ENCODE peak calls at places on chromosomes 7 and 10, in five cellular contexts. O is PC-3, J is GM23338, Z is upper lobe of left lung, D is ascending aorta. A is an unnamed sample. For H3K36me3, the result is how much of the 10 kb centered on the place peaks cover.

GRCh38 chr7:51467384-51468017 is 150.9 kb upstream of the COBL start:
- DNase-seq in O (no peak), J (no peak), Z (no peak), D (no peak), A (no peak)

GRCh38 chr7:25922296-25922695 is 229.7 kb upstream of the NFE2L3 start:
- DNase-seq in O (peak), J (no peak), Z (no peak), D (no peak), A (no peak)

GRCh38 chr10:132515811-132516726 is 21.5 kb upstream of the INPP5A start:
- DNase-seq in O (no peak), J (no peak), Z (peak), D (no peak), A (no peak)

GRCh38 chr10:52951819-52952218 is 179.2 kb upstream of the MBL2 start:
- DNase-seq in O (peak), J (peak), Z (no peak), D (no peak), A (no peak)

GRCh38 chr10:128324058-128324457 is 197.8 kb upstream of the MKI67 start:
- DNase-seq in O (no peak), J (peak), Z (peak), D (no peak), A (no peak)

GRCh38 chr10:14507156-14507555 is 176.4 kb upstream of the FRMD4A start:
- DNase-seq in O (no peak), J (peak), Z (no peak), D (no peak), A (no peak)

GRCh38 chr7:4037308-4037707 is 644.8 kb upstream of the FOXK1 start:
- DNase-seq in O (no peak), J (no peak), Z (no peak), D (no peak), A (no peak)

GRCh38 chr10:110169586-110169985 is 37.8 kb upstream of the MXI1 start:
- DNase-seq in O (no peak), J (no peak), Z (no peak), D (no peak), A (no peak)

GRCh38 chr10:31134303-31134928 is 102.8 kb upstream of the ZNF438 start:
- DNase-seq in O (peak), J (peak), Z (peak), D (peak), A (peak)

GRCh38 chr7:23184709-23185354 is 3.0 kb downstream of the NUP42 start:
- DNase-seq in O (peak), J (peak), Z (no peak), D (no peak), A (no peak)

GRCh38 chr7:151808296-151809155 is 68.4 kb downstream of the PRKAG2 start:
- DNase-seq in O (peak), J (no peak), Z (no peak), D (no peak), A (peak)

GRCh38 chr10:7085147-7085912 is 325.5 kb downstream of the SFMBT2 start:
- DNase-seq in O (no peak), J (no peak), Z (no peak), D (no peak), A (no peak)

GRCh38 chr7:37196631-37197030 is 252.0 kb downstream of the ELMO1 start:
- DNase-seq in O (no peak), J (no peak), Z (no peak), D (no peak), A (no peak)

DNA sequence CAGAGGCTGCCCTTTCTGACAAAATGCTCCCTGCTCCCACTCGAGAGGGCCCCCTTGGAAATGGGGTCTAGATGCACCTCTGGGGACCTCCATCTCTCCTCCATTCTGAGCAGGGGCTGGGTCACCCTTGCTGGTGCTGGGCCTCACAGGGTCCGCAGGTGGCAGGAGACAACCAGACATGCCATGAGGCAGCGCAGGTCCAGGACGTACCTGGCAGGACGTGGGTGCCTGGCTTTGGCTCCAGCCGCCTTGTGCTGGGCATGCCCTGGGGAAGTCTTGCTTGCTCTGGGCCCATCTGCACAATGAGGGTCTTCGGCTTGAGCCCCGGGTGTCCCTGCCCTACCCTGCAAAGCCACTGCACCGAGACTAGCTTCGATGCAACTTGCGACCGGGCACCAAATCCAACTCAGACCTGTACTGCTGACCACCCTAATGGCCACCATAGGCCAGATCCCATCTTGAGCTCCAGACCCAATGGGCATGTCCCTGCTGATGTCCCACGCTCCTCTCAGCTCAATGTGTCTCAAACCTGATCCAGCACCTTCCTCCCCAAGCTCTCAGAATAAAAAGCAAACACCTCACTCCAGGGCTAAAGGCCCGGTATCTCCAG is 107.0 kb downstream of the FAM53B start:
- DNase-seq in O (no peak), J (no peak), Z (no peak), D (no peak), A (no peak)
- H3K27ac ChIP-seq in O (no peak), J (no peak), Z (no peak), D (no peak), A (no peak)

GRCh38 chr7:140050100-140050499 is 12.7 kb downstream of the PARP12 start:
- DNase-seq in O (no peak), J (no peak), Z (no peak), D (no peak), A (no peak)

GRCh38 chr7:140047197-140047596 is 15.6 kb downstream of the PARP12 start:
- DNase-seq in O (no peak), J (no peak), Z (no peak), D (no peak), A (no peak)

GRCh38 chr7:140049339-140050024 is 13.3 kb downstream of the PARP12 start:
- DNase-seq in O (peak), J (no peak), Z (no peak), D (no peak), A (peak)

GRCh38 chr7:140048989-140049338 is 13.8 kb downstream of the PARP12 start:
- DNase-seq in O (no peak), J (no peak), Z (no peak), D (no peak), A (no peak)

GRCh38 chr7:140048138-140048537 is 14.6 kb downstream of the PARP12 start:
- DNase-seq in O (no peak), J (no peak), Z (no peak), D (no peak), A (no peak)
- H3K36me3 ChIP-seq in O (under half), J (under half), Z (under half), D (under half), A (under half)

GRCh38 chr7:105810556-105810955 is 65.8 kb downstream of the ATXN7L1 start:
- DNase-seq in O (no peak), J (no peak), Z (no peak), D (no peak), A (no peak)
- H3K27ac ChIP-seq in O (no peak), J (no peak), Z (no peak), D (no peak), A (no peak)

GRCh38 chr10:3118621-3119020 is 51.3 kb downstream of the PFKP start:
- DNase-seq in O (no peak), J (no peak), Z (no peak), D (no peak), A (no peak)
- H3K36me3 ChIP-seq in O (under half), J (under half), Z (under half), D (half or more), A (half or more)

GRCh38 chr10:1202343-1202742 is 146.2 kb downstream of the WDR37 start:
- DNase-seq in O (no peak), J (no peak), Z (no peak), D (no peak), A (no peak)
- H3K27ac ChIP-seq in O (no peak), J (no peak), Z (no peak), D (no peak), A (no peak)

GRCh38 chr7:48102530-48102929 is 13.5 kb downstream of the UPP1 start:
- DNase-seq in O (no peak), J (no peak), Z (no peak), D (no peak), A (no peak)
- H3K36me3 ChIP-seq in O (half or more), J (under half), Z (half or more), D (half or more), A (half or more)

DNA sequence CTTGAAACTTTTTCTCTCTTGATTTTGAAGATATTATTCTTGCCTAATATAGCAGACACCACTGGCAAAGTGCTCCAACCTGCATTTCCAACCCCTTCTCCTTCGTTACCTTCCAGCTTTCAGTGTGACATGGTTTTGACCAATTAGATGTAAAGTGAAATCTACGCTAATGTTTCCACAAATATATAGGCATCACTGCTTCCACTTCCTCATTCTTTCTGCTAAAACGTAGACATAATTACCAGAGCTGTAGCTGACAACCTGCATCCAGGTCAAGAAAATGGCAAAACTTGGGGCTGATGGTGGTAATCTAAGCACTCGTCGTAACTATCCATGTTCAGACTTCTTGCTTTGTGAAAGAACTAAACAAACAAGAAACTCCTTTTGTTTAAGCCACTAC is 41.8 kb upstream of the COL1A2 start:
- DNase-seq in O (no peak), J (no peak), Z (no peak), D (no peak), A (no peak)
- H3K27ac ChIP-seq in O (no peak), J (no peak), Z (no peak), D (no peak), A (no peak)

DNA sequence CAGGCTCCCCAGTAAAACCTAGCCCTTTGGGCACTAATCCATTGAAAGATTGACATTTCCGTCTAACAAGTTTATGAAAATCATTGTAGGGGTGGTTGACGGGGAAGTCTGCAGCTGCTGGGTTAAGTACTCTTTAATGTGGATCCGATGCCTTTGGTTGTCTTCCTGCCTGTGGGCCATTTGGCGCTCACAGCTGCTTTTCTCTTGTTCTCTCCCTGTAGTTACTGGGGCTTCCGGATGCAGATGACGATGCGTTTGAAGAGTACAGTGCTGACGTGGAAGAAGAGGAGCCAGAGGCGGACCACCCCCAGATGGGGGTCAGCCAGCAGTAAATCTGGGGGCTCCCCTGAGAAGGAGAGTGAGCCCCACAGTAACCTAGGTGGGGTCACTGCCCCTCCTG is 22.4 kb downstream of the MTURN start:
- DNase-seq in O (no peak), J (no peak), Z (no peak), D (no peak), A (no peak)
- H3K36me3 ChIP-seq in O (under half), J (under half), Z (under half), D (half or more), A (under half)

GRCh38 chr7:589781-590575 is 70.3 kb upstream of the PDGFA start:
- DNase-seq in O (no peak), J (no peak), Z (no peak), D (no peak), A (no peak)

GRCh38 chr7:593324-594115 is 73.9 kb upstream of the PDGFA start:
- DNase-seq in O (no peak), J (no peak), Z (no peak), D (no peak), A (no peak)

GRCh38 chr7:590731-591551 is 71.3 kb upstream of the PDGFA start:
- DNase-seq in O (no peak), J (no peak), Z (no peak), D (no peak), A (no peak)

GRCh38 chr7:594212-594913 is 74.7 kb upstream of the PDGFA start:
- DNase-seq in O (no peak), J (no peak), Z (no peak), D (no peak), A (no peak)

DNA sequence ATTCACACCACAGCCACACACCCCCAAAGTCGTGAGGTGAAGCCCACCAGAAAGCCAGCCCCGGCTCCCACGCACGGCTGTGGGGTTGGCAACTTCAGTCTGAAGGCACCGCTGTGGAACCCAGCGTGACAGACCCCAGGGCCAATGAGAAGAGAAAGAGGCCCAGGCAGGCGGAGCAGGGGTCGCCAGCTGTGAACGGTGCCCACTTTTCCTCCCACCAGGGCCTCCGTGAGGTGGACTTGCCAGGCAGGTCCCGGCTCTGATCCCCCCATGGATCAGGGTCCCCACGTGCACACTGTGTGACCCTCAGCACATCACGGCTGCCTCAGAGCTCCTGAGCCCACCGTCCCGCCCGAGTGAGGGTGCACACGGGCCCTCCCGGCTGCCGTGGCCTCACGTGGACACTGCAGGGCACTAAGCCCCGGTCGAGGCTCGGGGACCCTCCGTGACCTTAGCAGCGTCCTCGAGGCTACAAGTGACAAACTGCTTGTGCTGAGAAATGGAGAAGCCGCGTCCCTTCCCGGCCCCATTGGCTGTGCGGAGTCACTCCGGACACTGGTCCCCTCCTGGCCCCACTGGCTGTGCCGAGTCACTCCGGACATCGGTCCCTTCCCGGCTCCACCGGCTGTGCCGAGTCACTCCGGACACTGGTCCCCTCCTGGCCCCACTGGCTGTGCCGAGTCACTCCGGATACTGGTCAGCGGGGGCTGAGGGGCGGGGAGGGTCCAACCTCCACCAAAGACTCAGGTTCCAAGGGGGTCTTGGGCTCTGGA is 72.4 kb upstream of the PDGFA start:
- DNase-seq in O (no peak), J (no peak), Z (no peak), D (no peak), A (no peak)
- H3K27ac ChIP-seq in O (no peak), J (no peak), Z (no peak), D (peak), A (no peak)